ENCODE peak calls at places on chromosomes 1 and 21, in nine cellular contexts. U is activated naive CD4-positive, alpha-beta T cell treated with Interleukin-2 at 50 U/mL for 16 hours; C is brain microvascular endothelial cell; E is SW480; W is GM10248; O is activated T-helper 9 cell treated with anti-CD3 and anti-CD28 coated beads, Interleukin-2, amount 50 U/mL, for 16 hours; H is nephron progenitor cell; T is hypothalamus; Z is stimulated activated CD4-positive, alpha-beta T cell treated with anti-CD3 and anti-CD28 coated beads, Interleukin-15, amount 100 ng/mL, for 48 hours. D is an unnamed sample.

GRCh38 chr1:205068457-205069035 is 15.7 kb downstream of the TMEM81 start:
- DNase-seq in H (no peak), Z (no peak), C (no peak), U (no peak), E (no peak), T (no peak), O (no peak), W (no peak), D (no peak)

GRCh38 chr1:212288614-212289013 is 3.4 kb downstream of the PPP2R5A start:
- DNase-seq in U (no peak), E (no peak), W (no peak), T (no peak), C (no peak), H (no peak), O (no peak), Z (no peak), D (no peak)

GRCh38 chr21:43278359-43278758 is 109.6 kb downstream of the CRYAA start:
- DNase-seq in O (no peak), T (no peak), U (no peak), Z (no peak), H (no peak), W (no peak), E (peak), C (no peak), D (peak)

GRCh38 chr21:46599251-46599572 is 5.7 kb downstream of the S100B start:
- DNase-seq in U (no peak), E (peak), O (no peak), W (no peak), H (no peak), Z (no peak), C (peak), T (no peak), D (peak)

GRCh38 chr1:152198982-152199381 is 25.0 kb downstream of the HRNR start:
- DNase-seq in U (no peak), Z (no peak), E (no peak), W (no peak), C (no peak), H (no peak), O (no peak), T (no peak), D (no peak)

GRCh38 chr21:46323227-46323709 is 402 bp downstream of the C21orf58 start:
- DNase-seq in O (no peak), C (no peak), U (no peak), Z (no peak), W (peak), H (no peak), T (peak), E (no peak), D (no peak)

GRCh38 chr1:93120614-93121013 is 41.5 kb downstream of the MTF2 start:
- DNase-seq in E (no peak), O (no peak), U (no peak), C (no peak), T (no peak), W (no peak), Z (no peak), H (no peak), D (no peak)

GRCh38 chr1:24195874-24196273 is 8.8 kb upstream of the IFNLR1 start:
- DNase-seq in E (no peak), O (no peak), T (no peak), W (no peak), Z (no peak), H (no peak), C (no peak), U (no peak), D (no peak)

GRCh38 chr1:172698224-172698623 is 39.3 kb downstream of the FASLG start:
- DNase-seq in U (no peak), E (no peak), W (no peak), O (no peak), C (no peak), Z (no peak), T (no peak), H (no peak), D (no peak)

GRCh38 chr1:24830680-24831272 is 85.5 kb downstream of the CLIC4 start:
- DNase-seq in H (no peak), E (peak), O (no peak), U (no peak), W (peak), C (no peak), Z (no peak), T (no peak), D (peak)

GRCh38 chr1:8925960-8926359 is 19.7 kb upstream of the CA6 start:
- DNase-seq in C (no peak), Z (no peak), W (no peak), H (no peak), O (no peak), U (no peak), E (no peak), T (no peak), D (no peak)

GRCh38 chr1:91349524-91349923 is 55.1 kb downstream of the HFM1 start:
- DNase-seq in E (no peak), O (no peak), U (no peak), Z (no peak), C (no peak), W (no peak), T (no peak), H (no peak), D (no peak)

GRCh38 chr1:1906185-1907097 is 8.6 kb upstream of the CALML6 start:
- DNase-seq in H (peak), T (peak), E (peak), Z (peak), W (peak), C (peak), O (peak), U (peak), D (peak)

GRCh38 chr1:14517813-14518180 is 80.7 kb upstream of the KAZN start:
- DNase-seq in O (no peak), T (no peak), H (no peak), E (no peak), Z (no peak), C (no peak), W (no peak), U (no peak), D (no peak)

GRCh38 chr1:147497826-147498225 is 43.5 kb upstream of the BCL9 start:
- DNase-seq in C (no peak), O (no peak), Z (no peak), E (no peak), U (no peak), T (no peak), W (no peak), H (no peak), D (no peak)

GRCh38 chr1:17348593-17349234 is 23.3 kb upstream of the PADI6 start:
- DNase-seq in H (no peak), O (no peak), U (no peak), Z (no peak), E (no peak), C (no peak), W (peak), T (no peak), D (no peak)

GRCh38 chr1:110816945-110817344 is 56.0 kb upstream of the CD53 start:
- DNase-seq in U (no peak), O (no peak), T (no peak), C (no peak), Z (no peak), E (no peak), W (no peak), H (no peak), D (no peak)

GRCh38 chr1:205580140-205580922 is 51.5 kb downstream of the ELK4 start:
- DNase-seq in U (no peak), W (no peak), O (no peak), H (no peak), C (no peak), Z (no peak), E (no peak), T (no peak), D (no peak)

GRCh38 chr1:104801344-104801743 is 1051.6 kb downstream of the AMY1C start:
- DNase-seq in O (no peak), H (no peak), E (no peak), Z (no peak), T (no peak), U (no peak), W (no peak), C (no peak), D (no peak)

GRCh38 chr1:174692313-174692712 is 244.5 kb downstream of the GPR52 start:
- DNase-seq in O (no peak), W (no peak), T (no peak), C (peak), U (no peak), Z (no peak), E (peak), H (no peak), D (peak)

GRCh38 chr1:7621334-7622219 is 149.5 kb upstream of the VAMP3 start:
- DNase-seq in U (no peak), W (no peak), Z (no peak), C (no peak), T (no peak), E (no peak), H (peak), O (no peak), D (no peak)

GRCh38 chr1:9106286-9106685 is 22.6 kb downstream of the GPR157 start:
- DNase-seq in U (no peak), W (no peak), O (no peak), E (no peak), H (no peak), C (no peak), T (no peak), Z (no peak), D (no peak)

GRCh38 chr1:115564201-115564600 is 77.6 kb upstream of the VANGL1 start:
- DNase-seq in T (peak), Z (no peak), H (peak), E (no peak), W (no peak), C (no peak), O (no peak), U (no peak), D (peak)

GRCh38 chr21:32978346-32979270 is 47.1 kb upstream of the OLIG2 start:
- DNase-seq in T (peak), C (no peak), Z (no peak), E (no peak), W (no peak), H (no peak), U (no peak), O (no peak), D (no peak)

GRCh38 chr21:42315296-42315891 is at the start of gene TFF3:
- DNase-seq in Z (no peak), E (peak), H (peak), U (no peak), C (no peak), T (no peak), O (no peak), W (no peak), D (no peak)

GRCh38 chr1:229197225-229197677 is 73.7 kb upstream of the RAB4A start:
- DNase-seq in C (no peak), W (no peak), Z (no peak), T (no peak), E (no peak), O (no peak), H (no peak), U (no peak), D (no peak)

GRCh38 chr1:59593798-59594790 is 220.7 kb upstream of the HOOK1 start:
- DNase-seq in T (no peak), Z (no peak), H (no peak), C (no peak), O (no peak), U (no peak), W (no peak), E (no peak), D (no peak)